ENCODE peak calls at places on chromosomes 2 and 18, in five cellular contexts. N, Y, E, Q and J are unnamed samples. For H3K36me3, the result is how much of the 10 kb centered on the place peaks cover.

GRCh38 chr2:58428553-58429284 is 187.6 kb upstream of the FANCL start:
- DNase-seq in N (no peak), Y (no peak), E (peak), Q (no peak), J (no peak)

GRCh38 chr2:30272761-30273573 is 41.6 kb downstream of the LBH start:
- DNase-seq in N (no peak), Y (no peak), E (peak), Q (no peak), J (no peak)

GRCh38 chr18:8423051-8423558 is 186.1 kb upstream of the RAB12 start:
- DNase-seq in N (no peak), Y (no peak), E (peak), Q (no peak), J (no peak)

GRCh38 chr2:229492034-229492433 is 220.9 kb upstream of the PID1 start:
- DNase-seq in N (no peak), Y (no peak), E (no peak), Q (no peak), J (no peak)

GRCh38 chr2:11799826-11800225 is 53.4 kb downstream of the LPIN1 start:
- DNase-seq in N (no peak), Y (no peak), E (no peak), Q (no peak), J (peak)

GRCh38 chr2:72825271-72826155 is at the start of gene EXOC6B:
- DNase-seq in N (peak), Y (peak), E (peak), Q (peak), J (peak)

GRCh38 chr18:50284226-50284885 is 3.0 kb upstream of the MBD1 start:
- DNase-seq in N (no peak), Y (no peak), E (peak), Q (no peak), J (no peak)

GRCh38 chr2:23756593-23757292 is 170.2 kb downstream of the ATAD2B start:
- DNase-seq in N (no peak), Y (no peak), E (no peak), Q (no peak), J (no peak)

GRCh38 chr18:22314001-22314400 is 103.7 kb downstream of the CTAGE1 start:
- DNase-seq in N (no peak), Y (no peak), E (peak), Q (no peak), J (no peak)

GRCh38 chr2:196341318-196341841 is 170.0 kb upstream of the STK17B start:
- DNase-seq in N (no peak), Y (no peak), E (no peak), Q (no peak), J (no peak)

GRCh38 chr2:134086594-134087219 is 167.2 kb upstream of the MGAT5 start:
- DNase-seq in N (no peak), Y (no peak), E (no peak), Q (no peak), J (no peak)

GRCh38 chr2:44548221-44549098 is 186.7 kb downstream of the CAMKMT start:
- DNase-seq in N (no peak), Y (no peak), E (peak), Q (no peak), J (no peak)

GRCh38 chr2:152950125-152950524 is 231.7 kb downstream of the ARL6IP6 start:
- DNase-seq in N (no peak), Y (no peak), E (peak), Q (no peak), J (no peak)

GRCh38 chr2:188645982-188646381 is 328.2 kb upstream of the COL3A1 start:
- DNase-seq in N (no peak), Y (no peak), E (peak), Q (no peak), J (no peak)

GRCh38 chr2:226790006-226790405 is 9.6 kb downstream of the IRS1 start:
- DNase-seq in N (no peak), Y (no peak), E (peak), Q (no peak), J (no peak)

GRCh38 chr2:52710810-52711618 is 1056.6 kb upstream of the CHAC2 start:
- DNase-seq in N (no peak), Y (no peak), E (no peak), Q (no peak), J (no peak)

GRCh38 chr2:70826696-70827330 is 6.4 kb upstream of the CLEC4F start:
- DNase-seq in N (no peak), Y (no peak), E (no peak), Q (no peak), J (no peak)

GRCh38 chr2:239721531-239721930 is 303.6 kb downstream of the NDUFA10 start:
- DNase-seq in N (no peak), Y (peak), E (no peak), Q (no peak), J (no peak)

GRCh38 chr18:62384068-62384467 is 59.0 kb downstream of the TNFRSF11A start:
- DNase-seq in N (no peak), Y (no peak), E (no peak), Q (no peak), J (no peak)

GRCh38 chr2:181106229-181106628 is 125.8 kb downstream of the UBE2E3 start:
- DNase-seq in N (no peak), Y (no peak), E (peak), Q (no peak), J (no peak)

GRCh38 chr18:37729715-37730114 is 164.1 kb upstream of the CELF4 start:
- DNase-seq in N (no peak), Y (no peak), E (no peak), Q (no peak), J (no peak)

GRCh38 chr2:164992818-164993217 is 37.5 kb upstream of the SLC38A11 start:
- DNase-seq in N (peak), Y (no peak), E (peak), Q (no peak), J (no peak)

GRCh38 chr2:127015106-127015910 is 91.6 kb downstream of the BIN1 start:
- DNase-seq in N (no peak), Y (no peak), E (peak), Q (no peak), J (no peak)

GRCh38 chr2:73999881-74000597 is 15.3 kb downstream of the TET3 start:
- DNase-seq in N (no peak), Y (no peak), E (peak), Q (no peak), J (no peak)

DNA sequence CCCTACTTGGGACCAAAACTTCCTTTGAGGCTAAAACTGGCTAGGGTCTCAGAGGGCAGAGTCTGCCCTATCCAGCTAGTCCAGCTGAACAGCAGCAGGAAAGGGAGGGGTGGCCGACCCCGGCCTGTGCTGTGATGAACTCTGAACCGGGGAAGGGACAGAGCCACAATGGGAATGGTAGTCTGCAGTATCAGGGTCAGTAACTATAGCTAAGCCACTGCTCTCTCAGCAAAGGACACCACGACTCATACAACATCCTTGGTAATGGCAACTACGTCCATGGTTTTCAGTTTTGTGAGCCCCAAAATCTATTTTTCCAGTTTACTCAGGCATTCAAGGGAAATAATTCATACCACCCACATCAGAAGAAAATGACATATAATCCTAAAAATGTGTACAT is 75.2 kb downstream of the NBAS start:
- DNase-seq in N (no peak), Y (no peak), E (no peak), Q (no peak), J (no peak)
- H3K36me3 ChIP-seq in N (under half), Y (under half), E (under half), Q (under half), J (under half)

DNA sequence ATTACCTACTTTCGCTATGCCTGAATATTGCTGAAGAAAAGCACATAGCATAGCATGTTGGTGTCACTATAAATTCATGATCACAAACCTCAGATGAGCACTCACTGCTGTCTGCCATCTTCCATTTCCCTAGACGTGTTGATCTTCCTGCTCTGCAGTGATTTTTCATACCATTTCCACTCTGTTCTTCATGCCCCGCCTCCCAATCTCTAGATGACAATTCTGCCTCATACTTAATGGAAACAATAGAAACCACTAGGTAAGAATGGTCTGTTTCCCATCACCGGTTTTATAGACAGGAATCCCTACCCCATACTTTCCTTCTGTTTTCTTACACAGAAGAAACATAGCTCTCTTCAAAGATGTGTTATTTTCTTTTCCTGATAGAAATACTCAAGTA is 63.8 kb downstream of the PIK3C3 start:
- DNase-seq in N (no peak), Y (no peak), E (no peak), Q (no peak), J (no peak)
- H3K36me3 ChIP-seq in N (under half), Y (under half), E (half or more), Q (under half), J (under half)

GRCh38 chr2:62217980-62218379 is 22.1 kb downstream of the B3GNT2 start:
- DNase-seq in N (no peak), Y (no peak), E (peak), Q (no peak), J (no peak)
- H3K36me3 ChIP-seq in N (under half), Y (under half), E (under half), Q (under half), J (under half)

DNA sequence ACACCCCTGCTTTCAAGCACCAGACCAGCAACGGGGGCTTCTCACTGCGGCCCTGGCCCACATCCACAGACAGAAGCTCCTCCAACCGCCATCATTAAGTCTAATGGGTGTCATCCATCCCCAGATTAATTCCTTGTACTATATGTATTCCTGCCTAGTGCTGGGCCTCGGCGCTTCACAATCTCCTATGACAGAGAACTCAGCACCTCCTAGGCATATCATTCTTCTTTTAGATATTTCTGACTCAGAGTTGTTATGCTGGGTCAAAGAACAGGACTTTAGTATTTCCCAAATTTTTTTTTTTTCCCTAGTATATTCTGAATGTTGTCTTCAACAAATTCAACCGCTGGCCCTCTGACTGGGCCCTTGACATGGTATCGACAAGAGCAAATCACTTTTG is 83.2 kb upstream of the TFCP2L1 start:
- DNase-seq in N (no peak), Y (no peak), E (no peak), Q (no peak), J (no peak)
- H3K36me3 ChIP-seq in N (under half), Y (under half), E (under half), Q (under half), J (under half)

DNA sequence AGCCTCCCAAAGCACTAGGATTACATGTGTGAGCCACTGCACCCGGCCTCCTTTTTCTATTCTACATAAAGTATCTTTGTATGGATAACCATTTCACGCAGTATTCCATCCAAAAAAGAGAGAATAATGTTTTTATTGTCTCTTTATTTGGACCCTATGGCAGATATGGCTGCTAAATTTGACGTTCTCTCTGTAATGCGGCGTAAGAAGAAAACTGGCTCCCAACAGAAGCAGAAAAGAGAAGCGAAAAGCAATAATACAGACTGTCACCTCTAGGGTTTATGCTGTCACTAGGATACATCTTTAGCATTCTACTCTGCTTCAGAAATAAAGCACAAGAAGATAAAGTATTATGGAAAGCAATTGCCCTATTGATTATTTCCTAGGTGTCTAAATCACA is 55.9 kb downstream of the FN1 start:
- DNase-seq in N (no peak), Y (no peak), E (no peak), Q (no peak), J (no peak)
- H3K36me3 ChIP-seq in N (under half), Y (under half), E (half or more), Q (under half), J (half or more)